ENCODE peak calls at places on chromosomes 3 and 15, in five cellular contexts. One of them, this sample, is unnamed.

GRCh38 chr15:78988361-78988911 is 43.6 kb upstream of the CTSH start:
- DNase-seq in OCI-LY7: no peak
- DNase-seq in PC-3: peak; percentile 79
- DNase-seq in HCT116: peak; percentile 54
- DNase-seq in SK-N-SH: no peak
- DNase-seq in this sample: peak; percentile 94

GRCh38 chr15:68442041-68442440 is 10.1 kb upstream of the ITGA11 start:
- DNase-seq in OCI-LY7: no peak
- DNase-seq in PC-3: no peak
- DNase-seq in HCT116: no peak
- DNase-seq in SK-N-SH: no peak
- DNase-seq in this sample: no peak

GRCh38 chr3:108322352-108322751 is 26.0 kb downstream of the HHLA2 start:
- DNase-seq in OCI-LY7: peak; percentile 19
- DNase-seq in PC-3: no peak
- DNase-seq in HCT116: no peak
- DNase-seq in SK-N-SH: no peak
- DNase-seq in this sample: no peak

GRCh38 chr3:56812749-56813655 is 11.3 kb upstream of the ARHGEF3 start:
- DNase-seq in OCI-LY7: no peak
- DNase-seq in PC-3: peak; percentile 84
- DNase-seq in HCT116: no peak
- DNase-seq in SK-N-SH: no peak
- DNase-seq in this sample: peak; percentile 45

GRCh38 chr3:193641376-193641775 is 48.4 kb downstream of the OPA1 start:
- DNase-seq in OCI-LY7: no peak
- DNase-seq in PC-3: no peak
- DNase-seq in HCT116: no peak
- DNase-seq in SK-N-SH: no peak
- DNase-seq in this sample: no peak

GRCh38 chr3:144743325-144743724 is 771.7 kb downstream of the DIPK2A start:
- DNase-seq in OCI-LY7: no peak
- DNase-seq in PC-3: no peak
- DNase-seq in HCT116: no peak
- DNase-seq in SK-N-SH: no peak
- DNase-seq in this sample: no peak

GRCh38 chr3:114563720-114564119 is 269.9 kb downstream of the TIGIT start:
- DNase-seq in OCI-LY7: no peak
- DNase-seq in PC-3: no peak
- DNase-seq in HCT116: no peak
- DNase-seq in SK-N-SH: no peak
- DNase-seq in this sample: no peak

GRCh38 chr3:132350814-132351213 is 33.6 kb downstream of the ACP3 start:
- DNase-seq in OCI-LY7: no peak
- DNase-seq in PC-3: no peak
- DNase-seq in HCT116: no peak
- DNase-seq in SK-N-SH: no peak
- DNase-seq in this sample: no peak

GRCh38 chr3:138625707-138626365 is 17.3 kb downstream of the FAIM start:
- DNase-seq in OCI-LY7: no peak
- DNase-seq in PC-3: peak; percentile 68
- DNase-seq in HCT116: no peak
- DNase-seq in SK-N-SH: no peak
- DNase-seq in this sample: no peak

GRCh38 chr3:23626442-23626841 is 179.3 kb upstream of the UBE2E1 start:
- DNase-seq in OCI-LY7: no peak
- DNase-seq in PC-3: no peak
- DNase-seq in HCT116: no peak
- DNase-seq in SK-N-SH: no peak
- DNase-seq in this sample: no peak

GRCh38 chr3:184296616-184297015 is 2.4 kb upstream of the PSMD2 start:
- DNase-seq in OCI-LY7: no peak
- DNase-seq in PC-3: no peak
- DNase-seq in HCT116: no peak
- DNase-seq in SK-N-SH: no peak
- DNase-seq in this sample: no peak

GRCh38 chr3:188469228-188469885 is 315.4 kb downstream of the LPP start:
- DNase-seq in OCI-LY7: no peak
- DNase-seq in PC-3: no peak
- DNase-seq in HCT116: no peak
- DNase-seq in SK-N-SH: no peak
- DNase-seq in this sample: no peak

GRCh38 chr3:59451041-59451763 is 401.4 kb upstream of the CFAP20DC start:
- DNase-seq in OCI-LY7: peak; percentile 92
- DNase-seq in PC-3: no peak
- DNase-seq in HCT116: no peak
- DNase-seq in SK-N-SH: no peak
- DNase-seq in this sample: no peak

GRCh38 chr3:11610044-11610671 is 33.6 kb downstream of the VGLL4 start:
- DNase-seq in OCI-LY7: no peak
- DNase-seq in PC-3: no peak
- DNase-seq in HCT116: no peak
- DNase-seq in SK-N-SH: peak; percentile 36
- DNase-seq in this sample: peak; percentile 72

GRCh38 chr3:126530171-126531050 is 6.5 kb downstream of the CHST13 start:
- DNase-seq in OCI-LY7: no peak
- DNase-seq in PC-3: no peak
- DNase-seq in HCT116: no peak
- DNase-seq in SK-N-SH: no peak
- DNase-seq in this sample: no peak

GRCh38 chr15:95323798-95324197 is 1006.7 kb upstream of the NR2F2 start:
- DNase-seq in OCI-LY7: no peak
- DNase-seq in PC-3: peak; percentile 90
- DNase-seq in HCT116: no peak
- DNase-seq in SK-N-SH: no peak
- DNase-seq in this sample: peak; percentile 16

GRCh38 chr3:113097821-113098516 is 107.2 kb downstream of the GTPBP8 start:
- DNase-seq in OCI-LY7: no peak
- DNase-seq in PC-3: peak; percentile 97
- DNase-seq in HCT116: peak; percentile 80
- DNase-seq in SK-N-SH: no peak
- DNase-seq in this sample: peak; percentile 25

GRCh38 chr3:111035316-111035715 is 36.3 kb upstream of the NECTIN3 start:
- DNase-seq in OCI-LY7: no peak
- DNase-seq in PC-3: no peak
- DNase-seq in HCT116: no peak
- DNase-seq in SK-N-SH: no peak
- DNase-seq in this sample: no peak

GRCh38 chr3:58074997-58075396 is 66.8 kb downstream of the FLNB start:
- DNase-seq in OCI-LY7: no peak
- DNase-seq in PC-3: no peak
- DNase-seq in HCT116: no peak
- DNase-seq in SK-N-SH: no peak
- DNase-seq in this sample: no peak

GRCh38 chr3:70612920-70613319 is 300.5 kb upstream of the MDFIC2 start:
- DNase-seq in OCI-LY7: no peak
- DNase-seq in PC-3: no peak
- DNase-seq in HCT116: no peak
- DNase-seq in SK-N-SH: no peak
- DNase-seq in this sample: no peak

DNA sequence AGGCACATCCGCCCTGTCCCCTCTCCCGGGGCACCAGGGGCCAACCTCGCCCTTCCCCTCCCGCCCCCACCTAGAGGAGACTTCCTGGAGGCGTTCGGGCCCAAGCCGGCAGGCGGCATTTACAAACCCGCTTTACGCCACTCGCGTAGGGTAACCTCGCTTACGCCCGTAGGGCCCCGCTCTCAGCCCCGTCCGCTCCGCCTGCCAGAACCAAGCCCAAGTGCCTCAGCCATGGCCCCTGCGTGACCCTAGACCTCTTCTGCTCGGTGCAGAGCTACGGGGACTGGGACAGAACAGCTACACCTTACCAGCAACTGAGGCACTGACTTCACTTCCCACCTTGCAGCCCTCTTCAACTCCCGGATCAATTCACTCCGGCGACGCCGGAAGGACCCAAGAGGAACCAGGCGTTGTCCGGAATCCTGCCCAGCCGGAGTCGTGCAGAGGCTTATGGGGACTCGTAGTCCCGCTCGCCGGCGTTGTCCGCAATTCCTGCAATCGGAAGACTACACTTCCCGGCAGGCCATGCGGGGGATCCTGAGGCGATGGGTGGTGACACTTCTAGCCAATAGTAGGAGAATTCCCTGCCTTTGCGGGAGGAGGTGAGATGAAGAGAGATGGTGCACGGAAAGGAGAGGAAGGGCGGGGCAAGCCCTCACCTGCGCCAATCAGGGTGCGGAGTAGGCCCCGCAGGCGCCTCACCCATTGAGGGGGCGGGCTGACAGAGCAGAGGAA is at the start of gene PDCD10:
- DNase-seq in OCI-LY7: peak; percentile 99
- DNase-seq in PC-3: peak; percentile 99
- DNase-seq in HCT116: peak; percentile 98
- DNase-seq in SK-N-SH: peak; percentile 86
- DNase-seq in this sample: peak; percentile 99
- H3K79me2 ChIP-seq in OCI-LY7: peaks cover 87% of the 10 kb centered on the region
- H3K79me2 ChIP-seq in PC-3: peaks cover 49% of the 10 kb centered on the region
- H3K79me2 ChIP-seq in HCT116: peaks cover 47% of the 10 kb centered on the region
- H3K79me2 ChIP-seq in SK-N-SH: peaks cover 49% of the 10 kb centered on the region
- H3K79me2 ChIP-seq in this sample: peaks cover 62% of the 10 kb centered on the region

GRCh38 chr15:80701676-80702311 is 6.7 kb downstream of the ABHD17C start:
- DNase-seq in OCI-LY7: no peak
- DNase-seq in PC-3: no peak
- DNase-seq in HCT116: no peak
- DNase-seq in SK-N-SH: peak; percentile 30
- DNase-seq in this sample: no peak

GRCh38 chr15:80695911-80696651 is 971 bp downstream of the ABHD17C start:
- DNase-seq in OCI-LY7: peak; percentile 1
- DNase-seq in PC-3: peak; percentile 62
- DNase-seq in HCT116: no peak
- DNase-seq in SK-N-SH: peak; percentile 53
- DNase-seq in this sample: peak; percentile 28

GRCh38 chr15:80697316-80697715 is 2.2 kb downstream of the ABHD17C start:
- DNase-seq in OCI-LY7: no peak
- DNase-seq in PC-3: peak; percentile 47
- DNase-seq in HCT116: no peak
- DNase-seq in SK-N-SH: no peak
- DNase-seq in this sample: no peak

GRCh38 chr15:80699981-80700380 is 4.9 kb downstream of the ABHD17C start:
- DNase-seq in OCI-LY7: no peak
- DNase-seq in PC-3: peak; percentile 72
- DNase-seq in HCT116: no peak
- DNase-seq in SK-N-SH: no peak
- DNase-seq in this sample: no peak

GRCh38 chr15:80698636-80699035 is 3.5 kb downstream of the ABHD17C start:
- DNase-seq in OCI-LY7: no peak
- DNase-seq in PC-3: no peak
- DNase-seq in HCT116: no peak
- DNase-seq in SK-N-SH: no peak
- DNase-seq in this sample: no peak
- TF ChIP-seq EZH2phosphoT487 in OCI-LY7: no peak
- TF ChIP-seq EZH2phosphoT487 in PC-3: no peak
- TF ChIP-seq EZH2phosphoT487 in HCT116: no peak
- TF ChIP-seq EZH2phosphoT487 in SK-N-SH: no peak
- TF ChIP-seq EZH2phosphoT487 in this sample: no peak

GRCh38 chr15:29942144-29942543 is 119.9 kb upstream of the TJP1 start:
- DNase-seq in OCI-LY7: no peak
- DNase-seq in PC-3: peak; percentile 35
- DNase-seq in HCT116: no peak
- DNase-seq in SK-N-SH: peak; percentile 22
- DNase-seq in this sample: no peak
- TF ChIP-seq CTCF in OCI-LY7: peak; percentile 11
- TF ChIP-seq CTCF in PC-3: peak; percentile 62
- TF ChIP-seq CTCF in HCT116: peak; percentile 41
- TF ChIP-seq CTCF in SK-N-SH: peak; percentile 24
- TF ChIP-seq CTCF in this sample: peak; percentile 37

GRCh38 chr15:101286471-101287114 is 8.5 kb downstream of the SNRPA1 start:
- DNase-seq in OCI-LY7: no peak
- DNase-seq in PC-3: no peak
- DNase-seq in HCT116: no peak
- DNase-seq in SK-N-SH: no peak
- DNase-seq in this sample: no peak
- H3K79me2 ChIP-seq in OCI-LY7: peaks cover 49% of the 10 kb centered on the region
- H3K79me2 ChIP-seq in PC-3: peaks cover 40% of the 10 kb centered on the region
- H3K79me2 ChIP-seq in HCT116: peaks cover 82% of the 10 kb centered on the region
- H3K79me2 ChIP-seq in SK-N-SH: peaks cover 52% of the 10 kb centered on the region
- H3K79me2 ChIP-seq in this sample: peaks cover 60% of the 10 kb centered on the region

GRCh38 chr15:43410572-43411214 is 39.8 kb downstream of the TUBGCP4 start:
- DNase-seq in OCI-LY7: no peak
- DNase-seq in PC-3: no peak
- DNase-seq in HCT116: no peak
- DNase-seq in SK-N-SH: no peak
- DNase-seq in this sample: no peak
- TF ChIP-seq EZH2phosphoT487 in OCI-LY7: no peak
- TF ChIP-seq EZH2phosphoT487 in PC-3: no peak
- TF ChIP-seq EZH2phosphoT487 in HCT116: no peak
- TF ChIP-seq EZH2phosphoT487 in SK-N-SH: no peak
- TF ChIP-seq EZH2phosphoT487 in this sample: no peak

This sample was measured in hepatocyte.